ENCODE peak calls at places on chromosomes 4 and X, in nine cellular contexts. K, E, C, B, N, U, J, D and I are unnamed samples.

GRCh38 chrX:40068048-40068447 is 29.7 kb downstream of the BCOR start:
- DNase-seq in U (no peak), K (no peak), C (no peak), J (no peak), N (no peak), E (no peak), B (peak; percentile 14), D (no peak), I (peak; percentile 20)

GRCh38 chr4:156322592-156322991 is 368.9 kb upstream of the CTSO start:
- DNase-seq in C (no peak), D (peak; percentile 94), K (no peak), U (no peak), N (no peak), J (peak; percentile 93), E (no peak), B (peak; percentile 73), I (peak; percentile 81)

GRCh38 chrX:22196151-22196550 is 76.6 kb upstream of the CBLL2 start:
- DNase-seq in N (no peak), D (no peak), C (no peak), E (no peak), K (no peak), B (no peak), J (no peak), U (no peak), I (peak; percentile 71)

GRCh38 chr4:166312166-166312565 is 439.1 kb downstream of the TLL1 start:
- DNase-seq in D (peak; percentile 71), J (peak; percentile 61), C (no peak), N (no peak), K (no peak), E (no peak), B (peak; percentile 39), U (no peak), I (no peak)

GRCh38 chrX:9258346-9259104 is 206.3 kb upstream of the TBL1X start:
- DNase-seq in J (no peak), E (no peak), U (no peak), C (no peak), N (no peak), B (no peak), D (no peak), K (no peak), I (no peak)

GRCh38 chr4:146654976-146655761 is 16.5 kb downstream of the POU4F2 start:
- DNase-seq in E (no peak), D (peak; percentile 21), C (no peak), N (peak; percentile 61), B (peak; percentile 8), J (peak; percentile 6), K (no peak), U (no peak), I (peak; percentile 16)

GRCh38 chr4:96390404-96390803 is 550.5 kb downstream of the PDHA2 start:
- DNase-seq in B (no peak), J (no peak), N (no peak), U (no peak), E (no peak), K (no peak), D (no peak), C (no peak), I (no peak)

GRCh38 chr4:74499986-74500781 is 55.2 kb downstream of the AREG start:
- DNase-seq in E (no peak), D (peak; percentile 63), C (no peak), U (no peak), N (no peak), B (no peak), J (peak; percentile 47), K (no peak), I (peak; percentile 41)

GRCh38 chrX:18543738-18544137 is 118.3 kb downstream of the CDKL5 start:
- DNase-seq in J (no peak), N (no peak), D (no peak), U (no peak), K (no peak), E (no peak), B (no peak), C (no peak), I (no peak)

GRCh38 chrX:119659522-119659921 is 33.4 kb downstream of the SEPTIN6 start:
- DNase-seq in N (no peak), J (no peak), U (no peak), C (no peak), E (no peak), K (no peak), B (no peak), D (no peak), I (no peak)

GRCh38 chrX:21479695-21480280 is 105.6 kb downstream of the CNKSR2 start:
- DNase-seq in J (peak; percentile 10), E (no peak), D (peak; percentile 49), N (no peak), K (peak; percentile 3), C (no peak), U (no peak), B (peak; percentile 76), I (peak; percentile 60)

GRCh38 chr4:106898621-106899230 is 137.4 kb downstream of the DKK2 start:
- DNase-seq in J (peak; percentile 25), B (peak; percentile 87), C (no peak), U (no peak), K (no peak), E (no peak), D (peak; percentile 39), N (no peak), I (peak; percentile 75)

GRCh38 chrX:132270699-132271098 is 51.5 kb upstream of the RAP2C start:
- DNase-seq in U (no peak), N (no peak), J (peak; percentile 78), E (peak; percentile 23), D (peak; percentile 80), C (no peak), B (peak; percentile 52), K (peak; percentile 43), I (peak; percentile 91)

GRCh38 chr4:124132161-124132560 is 580.4 kb downstream of the ANKRD50 start:
- DNase-seq in K (no peak), N (no peak), U (no peak), B (peak; percentile 40), C (no peak), J (peak; percentile 43), D (peak; percentile 53), E (no peak), I (peak; percentile 5)

GRCh38 chr4:124135409-124135813 is 577.1 kb downstream of the ANKRD50 start:
- DNase-seq in U (no peak), C (no peak), D (peak; percentile 98), B (peak; percentile 66), J (peak; percentile 99), N (no peak), E (no peak), K (no peak), I (peak; percentile 37)

GRCh38 chr4:124139044-124139443 is 573.5 kb downstream of the ANKRD50 start:
- DNase-seq in E (no peak), N (no peak), C (no peak), B (no peak), K (no peak), J (no peak), D (no peak), U (no peak), I (no peak)

DNA sequence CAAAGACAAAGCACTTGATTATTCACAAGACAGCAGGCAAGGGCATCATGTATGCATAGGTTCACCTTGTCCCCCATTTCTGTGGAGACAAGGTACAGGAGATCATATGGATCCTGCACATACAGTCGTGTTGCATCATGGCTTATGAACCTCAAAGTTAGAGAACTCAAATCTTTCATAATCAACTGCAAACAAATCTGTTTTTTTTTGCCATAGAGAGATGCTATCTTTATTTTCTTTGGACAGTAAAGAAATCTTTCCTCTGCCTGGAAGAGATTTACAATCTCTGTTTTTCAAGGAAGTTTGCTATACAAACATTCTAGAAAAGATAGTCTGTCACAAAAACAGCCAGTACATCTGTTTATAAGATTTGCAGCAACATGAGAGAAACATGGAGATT is 578.8 kb downstream of the ANKRD50 start:
- DNase-seq in K (no peak), C (no peak), N (no peak), J (no peak), B (no peak), E (no peak), D (no peak), U (no peak), I (no peak)
- TF ChIP-seq CTCF in K (no peak), C (no peak), N (no peak), J (no peak), B (no peak), E (no peak), D (no peak), U (no peak), I (no peak)

GRCh38 chr4:77740480-77740879 is 78.7 kb downstream of the CNOT6L start:
- DNase-seq in C (no peak), B (no peak), K (no peak), E (no peak), U (no peak), N (no peak), J (no peak), D (no peak), I (no peak)

DNA sequence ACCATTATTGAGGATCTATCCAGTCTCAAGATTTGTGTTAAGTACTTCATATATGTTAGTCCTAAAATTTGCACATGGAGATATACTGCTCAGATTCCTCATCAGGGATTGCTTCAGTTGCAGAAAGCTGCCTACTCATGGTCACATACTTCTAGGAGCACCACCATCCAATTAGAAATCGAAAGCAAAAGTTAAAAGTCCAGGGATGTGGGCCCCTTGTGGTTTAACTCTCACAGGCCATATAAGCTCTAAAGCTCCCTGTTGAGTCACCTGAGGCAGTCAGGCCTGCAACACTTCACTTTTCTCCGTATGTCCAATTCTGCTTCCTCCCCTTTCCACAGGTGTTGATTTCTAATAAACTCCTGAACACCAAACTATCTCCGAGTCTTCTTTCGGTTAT is 84.2 kb downstream of the CNOT6L start:
- DNase-seq in E (no peak), N (no peak), J (peak; percentile 50), D (peak; percentile 59), B (peak; percentile 90), C (peak; percentile 22), K (no peak), U (no peak), I (peak; percentile 31)
- H3K4me3 ChIP-seq in E (no peak overlapping the region), N (no peak overlapping the region), J (no peak overlapping the region), D (no peak overlapping the region), B (no peak overlapping the region), C (no peak overlapping the region), K (no peak overlapping the region), U (no peak overlapping the region), I (no peak overlapping the region)

GRCh38 chr4:114378306-114378903 is 220.2 kb upstream of the UGT8 start:
- DNase-seq in N (no peak), K (no peak), E (no peak), D (peak; percentile 53), U (no peak), J (peak; percentile 34), C (no peak), B (peak; percentile 74), I (peak; percentile 57)
- TF ChIP-seq CTCF in N (peak; percentile 29), K (peak; percentile 66), E (peak; percentile 24), D (peak; percentile 60), U (no peak), J (peak; percentile 72), C (no peak), B (peak; percentile 75), I (peak; percentile 84)

DNA sequence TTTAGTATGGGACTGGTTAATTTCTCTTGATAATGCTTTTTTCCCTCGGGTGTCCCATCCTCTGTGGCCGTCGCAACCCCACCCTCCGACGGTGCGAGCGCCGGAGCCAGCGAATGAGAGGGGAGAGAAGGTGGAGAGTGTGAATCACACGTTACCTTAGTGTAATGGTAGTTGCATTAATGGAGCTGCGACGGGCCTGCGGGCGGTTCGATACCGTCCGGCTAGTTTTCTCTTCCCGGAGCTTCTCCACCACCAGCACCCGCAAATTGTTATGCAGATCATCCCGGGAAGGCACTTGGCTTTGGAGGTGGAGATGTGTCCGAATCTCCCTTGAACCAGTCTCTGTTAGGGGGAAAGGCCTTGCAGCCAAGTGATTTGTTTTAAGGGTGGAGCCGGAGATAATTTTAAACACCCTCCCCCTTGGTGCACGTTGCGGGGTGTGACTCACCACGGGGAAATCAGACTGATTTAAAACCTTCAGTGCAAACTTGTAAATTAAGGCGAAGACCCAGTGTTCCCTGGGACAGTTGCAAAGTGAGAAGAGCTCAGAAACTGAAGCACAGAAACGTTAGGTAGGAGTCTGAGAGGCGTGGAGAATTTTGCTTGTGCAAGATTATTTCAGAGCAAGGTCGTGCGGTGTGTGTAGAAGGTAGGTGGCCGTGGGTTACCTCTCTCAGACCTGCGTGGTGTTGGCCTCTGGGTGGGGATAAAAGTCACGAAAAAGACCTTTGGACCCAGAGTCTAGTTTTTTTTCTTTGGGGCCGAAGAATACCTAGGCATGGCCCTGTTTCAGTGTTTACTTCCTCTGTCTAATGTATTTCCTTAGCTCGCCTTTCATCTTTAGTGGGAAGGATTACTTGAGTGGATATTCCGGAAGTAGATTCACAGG is 1.3 kb downstream of the AFF1 start:
- DNase-seq in U (peak; percentile 82), J (peak; percentile 67), C (peak; percentile 76), D (peak; percentile 78), N (peak; percentile 82), E (peak; percentile 69), K (peak; percentile 55), B (peak; percentile 79), I (peak; percentile 60)
- H3K4me3 ChIP-seq in U (peak overlapping the region; percentile 83), J (peak overlapping the region; percentile 72), C (peak overlapping the region; percentile 87), D (peak overlapping the region; percentile 66), N (peak overlapping the region; percentile 91), E (peak overlapping the region; percentile 77), K (peak overlapping the region; percentile 94), B (peak overlapping the region; percentile 82), I (peak overlapping the region; percentile 91)